ENCODE peak calls at places on chromosomes 3 and 15, in nine cellular contexts. E is hepatocyte; F is cardiac fibroblast; R is activated effector memory CD4-positive, alpha-beta T cell treated with anti-CD3 and anti-CD28 coated beads, Interleukin-2, amount 50 U/mL, for 16 hours; Y is stimulated activated naive CD8-positive, alpha-beta T cell treated with anti-CD3 and anti-CD28 coated beads, Interleukin-15, amount 100 ng/mL, for 72 hours; V is HT1080; S is progenitor cell of endocrine pancreas; M is PC-3; B is activated CD4-positive, alpha-beta T cell treated with anti-CD3 and anti-CD28 coated beads, Interleukin-2, amount 10 ng/mL, durations not matched to agents 24 days and 14 days. H is an unnamed sample.

GRCh38 chr3:157527471-157527881 is 24.3 kb upstream of the VEPH1 start:
- DNase-seq in B (no peak), S (no peak), Y (no peak), E (no peak), M (no peak), R (no peak), F (no peak), V (peak; percentile 18), H (peak; percentile 50)

GRCh38 chr3:186261638-186262037 is 100.4 kb downstream of the DGKG start:
- DNase-seq in Y (no peak), M (peak; percentile 51), B (no peak), R (no peak), V (no peak), E (no peak), S (no peak), F (peak; percentile 29), H (no peak)

GRCh38 chr3:7075901-7076300 is 215.0 kb downstream of the GRM7 start:
- DNase-seq in R (no peak), F (no peak), B (no peak), M (no peak), V (no peak), S (no peak), E (no peak), Y (no peak), H (no peak)

GRCh38 chr3:79204351-79204750 is 563.4 kb downstream of the ROBO1 start:
- DNase-seq in S (no peak), E (no peak), V (no peak), M (no peak), R (no peak), Y (no peak), F (peak; percentile 25), B (no peak), H (no peak)

GRCh38 chr3:169133178-169134161 is 530.0 kb downstream of the MECOM start:
- DNase-seq in S (no peak), E (no peak), B (no peak), V (no peak), F (peak; percentile 83), Y (no peak), M (peak; percentile 63), R (no peak), H (peak; percentile 31)

GRCh38 chr15:83694030-83694429 is 40.1 kb downstream of the ADAMTSL3 start:
- DNase-seq in Y (no peak), B (no peak), S (no peak), M (peak; percentile 79), E (peak; percentile 20), V (peak; percentile 56), R (no peak), F (peak; percentile 75), H (peak; percentile 32)

GRCh38 chr15:78437107-78437761 is 782 bp upstream of the IREB2 start:
- DNase-seq in E (no peak), Y (no peak), F (no peak), R (no peak), M (no peak), S (no peak), B (peak; percentile 60), V (peak; percentile 13), H (peak; percentile 20)

GRCh38 chr3:187567026-187567425 is 103.2 kb downstream of the SST start:
- DNase-seq in S (no peak), V (peak; percentile 21), B (no peak), E (no peak), M (no peak), R (no peak), F (peak; percentile 58), Y (no peak), H (peak; percentile 7)

GRCh38 chr3:179098388-179099077 is 26.9 kb upstream of the ZMAT3 start:
- DNase-seq in R (no peak), S (no peak), Y (no peak), B (no peak), V (peak; percentile 80), F (peak; percentile 78), E (peak; percentile 8), M (peak; percentile 47), H (peak; percentile 82)

GRCh38 chr3:60175680-60176079 is 1075.6 kb downstream of the FHIT start:
- DNase-seq in S (no peak), M (no peak), E (no peak), Y (no peak), F (no peak), R (no peak), B (no peak), V (no peak), H (no peak)

GRCh38 chr15:63726491-63726890 is 107.3 kb downstream of the HERC1 start:
- DNase-seq in Y (no peak), R (no peak), F (no peak), B (no peak), E (no peak), S (no peak), M (no peak), V (no peak), H (peak; percentile 66)

GRCh38 chr3:132087356-132087755 is 52.5 kb upstream of the CPNE4 start:
- DNase-seq in M (no peak), R (no peak), Y (no peak), B (no peak), V (no peak), S (no peak), F (no peak), E (no peak), H (no peak)

GRCh38 chr3:124083990-124084389 is 92.1 kb upstream of the ROPN1 start:
- DNase-seq in E (no peak), V (no peak), F (no peak), B (no peak), M (no peak), R (no peak), S (no peak), Y (no peak), H (no peak)

GRCh38 chr15:58629625-58630024 is 119.9 kb downstream of the ADAM10 start:
- DNase-seq in V (no peak), M (no peak), S (no peak), B (no peak), Y (no peak), E (no peak), R (no peak), F (no peak), H (no peak)

GRCh38 chr15:60772395-60773120 is 293.6 kb upstream of the ICE2 start:
- DNase-seq in F (no peak), V (no peak), B (no peak), R (no peak), M (no peak), E (peak; percentile 28), Y (no peak), S (no peak), H (no peak)

GRCh38 chr15:43190178-43190577 is 5.0 kb downstream of the CCNDBP1 start:
- DNase-seq in S (no peak), E (no peak), R (no peak), Y (no peak), B (no peak), V (no peak), M (no peak), F (peak; percentile 43), H (peak; percentile 26)

GRCh38 chr15:82936966-82937647 is 15.4 kb downstream of the HOMER2 start:
- DNase-seq in B (no peak), R (no peak), M (peak; percentile 93), Y (no peak), E (no peak), S (no peak), V (peak; percentile 89), F (peak; percentile 32), H (peak; percentile 6)

GRCh38 chr15:38084289-38084688 is 149.8 kb downstream of the TMCO5A start:
- DNase-seq in S (no peak), B (no peak), M (peak; percentile 65), Y (no peak), R (no peak), E (no peak), F (peak; percentile 63), V (peak; percentile 91), H (peak; percentile 48)

GRCh38 chr3:194504861-194505260 is 18.1 kb upstream of the ATP13A3 start:
- DNase-seq in B (no peak), E (no peak), Y (no peak), S (no peak), R (no peak), M (no peak), V (no peak), F (no peak), H (no peak)

GRCh38 chr3:66378256-66378655 is 122.6 kb downstream of the LRIG1 start:
- DNase-seq in B (no peak), E (no peak), Y (no peak), F (peak; percentile 29), S (no peak), V (no peak), M (peak; percentile 10), R (peak; percentile 81), H (peak; percentile 26)

H was measured in IMR-90.